ENCODE peak calls at places on chromosomes 5 and 9, in four cellular contexts. B, V, X and K are unnamed samples.

GRCh38 chr5:1666812-1667588 is 132.6 kb downstream of the MRPL36 start:
- DNase-seq in B (peak; percentile 87), X (no peak), V (peak; percentile 93), K (peak; percentile 67)

GRCh38 chr5:158435161-158435616 is 576.2 kb upstream of the CLINT1 start:
- DNase-seq in V (no peak), X (no peak), B (no peak), K (no peak)

GRCh38 chr5:78362220-78362619 is 1.8 kb downstream of the SCAMP1 start:
- DNase-seq in B (no peak), V (no peak), X (no peak), K (no peak)

GRCh38 chr9:132670359-132670815 is at the start of gene GTF3C4:
- DNase-seq in X (peak; percentile 83), B (peak; percentile 91), V (peak; percentile 94), K (peak; percentile 74)

GRCh38 chr5:33423018-33423630 is 17.6 kb upstream of the TARS1 start:
- DNase-seq in V (no peak), B (peak; percentile 21), X (no peak), K (no peak)

GRCh38 chr9:91067306-91067860 is 265.8 kb downstream of the SYK start:
- DNase-seq in B (no peak), V (no peak), X (no peak), K (no peak)

GRCh38 chr5:39294736-39295135 is 69.6 kb downstream of the C9 start:
- DNase-seq in V (no peak), B (no peak), X (no peak), K (no peak)

GRCh38 chr5:167065784-167066183 is 1225.7 kb upstream of the WWC1 start:
- DNase-seq in B (no peak), V (no peak), X (no peak), K (no peak)

GRCh38 chr9:133254471-133254870 is 20.5 kb downstream of the ABO start:
- DNase-seq in B (no peak), V (no peak), X (no peak), K (no peak)

GRCh38 chr5:177487144-177487543 is 10.3 kb downstream of the PDLIM7 start:
- DNase-seq in V (no peak), X (no peak), B (no peak), K (no peak)

GRCh38 chr5:177489119-177489716 is 8.2 kb downstream of the PDLIM7 start:
- DNase-seq in V (peak; percentile 56), X (no peak), B (no peak), K (no peak)

GRCh38 chr5:177490311-177490991 is 7.0 kb downstream of the PDLIM7 start:
- DNase-seq in X (no peak), V (no peak), B (no peak), K (no peak)

GRCh38 chr5:177486256-177486655 is 11.1 kb downstream of the PDLIM7 start:
- DNase-seq in X (no peak), V (no peak), B (no peak), K (no peak)

GRCh38 chr5:177487975-177488374 is 9.4 kb downstream of the PDLIM7 start:
- DNase-seq in X (no peak), B (no peak), V (peak; percentile 48), K (no peak)
- TF ChIP-seq CTCF in X (no peak), B (peak; percentile 7), V (no peak), K (peak; percentile 25)

DNA sequence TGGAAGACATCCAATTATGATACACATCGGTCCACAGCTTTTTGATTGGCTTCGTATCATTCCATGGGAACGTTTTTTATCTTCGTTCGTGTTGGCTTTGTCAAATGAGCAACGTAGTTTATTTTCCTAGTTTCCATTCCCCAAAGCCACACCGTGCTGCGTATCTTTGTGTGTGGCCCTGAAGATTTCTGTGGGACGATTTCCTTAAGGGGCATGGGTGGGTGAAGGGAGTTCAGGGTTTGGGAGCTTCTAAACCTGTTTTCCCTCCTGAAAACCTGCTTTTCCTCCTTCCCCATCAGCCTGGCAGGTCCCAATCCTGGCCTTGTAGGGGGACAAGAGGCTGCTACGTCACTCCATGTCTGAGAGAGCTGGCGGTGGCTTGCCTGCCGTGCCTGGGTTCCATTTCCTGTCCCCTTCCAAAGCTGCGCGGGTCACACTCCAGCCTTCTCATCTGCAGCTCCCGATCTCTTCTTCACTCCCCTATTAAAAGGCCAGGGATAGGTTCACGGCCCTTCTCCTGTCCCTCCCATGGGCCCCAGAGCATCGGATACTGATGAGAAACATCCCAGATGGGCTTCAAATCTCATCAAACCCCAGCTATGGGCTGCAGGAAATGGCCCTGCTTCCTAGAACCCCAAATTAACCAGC is 23.5 kb upstream of the ASS1 start:
- DNase-seq in B (no peak), X (no peak), V (peak; percentile 86), K (no peak)
- TF ChIP-seq CTCF in B (no peak), X (no peak), V (no peak), K (no peak)

GRCh38 chr5:5063533-5063953 is 76.6 kb upstream of the ADAMTS16 start:
- DNase-seq in B (peak; percentile 11), V (peak; percentile 25), X (no peak), K (no peak)
- TF ChIP-seq CTCF in B (no peak), V (peak; percentile 25), X (no peak), K (no peak)

GRCh38 chr5:121967187-121967586 is 5.4 kb downstream of the SRFBP1 start:
- DNase-seq in V (no peak), B (no peak), X (no peak), K (no peak)
- TF ChIP-seq CTCF in V (peak; percentile 69), B (peak; percentile 40), X (no peak), K (no peak)

GRCh38 chr5:173735691-173736090 is 119.2 kb upstream of the BOD1 start:
- DNase-seq in B (no peak), V (no peak), X (no peak), K (no peak)

GRCh38 chr5:173733831-173734491 is 117.5 kb upstream of the BOD1 start:
- DNase-seq in V (no peak), B (no peak), X (no peak), K (no peak)

GRCh38 chr5:173734716-173735115 is 118.3 kb upstream of the BOD1 start:
- DNase-seq in V (no peak), X (no peak), B (no peak), K (no peak)

GRCh38 chr5:173735171-173735570 is 118.7 kb upstream of the BOD1 start:
- DNase-seq in X (no peak), V (no peak), B (no peak), K (no peak)

GRCh38 chr5:173733065-173733824 is 116.8 kb upstream of the BOD1 start:
- DNase-seq in X (no peak), B (no peak), V (no peak), K (no peak)
- TF ChIP-seq CTCF in X (no peak), B (peak; percentile 39), V (no peak), K (no peak)

DNA sequence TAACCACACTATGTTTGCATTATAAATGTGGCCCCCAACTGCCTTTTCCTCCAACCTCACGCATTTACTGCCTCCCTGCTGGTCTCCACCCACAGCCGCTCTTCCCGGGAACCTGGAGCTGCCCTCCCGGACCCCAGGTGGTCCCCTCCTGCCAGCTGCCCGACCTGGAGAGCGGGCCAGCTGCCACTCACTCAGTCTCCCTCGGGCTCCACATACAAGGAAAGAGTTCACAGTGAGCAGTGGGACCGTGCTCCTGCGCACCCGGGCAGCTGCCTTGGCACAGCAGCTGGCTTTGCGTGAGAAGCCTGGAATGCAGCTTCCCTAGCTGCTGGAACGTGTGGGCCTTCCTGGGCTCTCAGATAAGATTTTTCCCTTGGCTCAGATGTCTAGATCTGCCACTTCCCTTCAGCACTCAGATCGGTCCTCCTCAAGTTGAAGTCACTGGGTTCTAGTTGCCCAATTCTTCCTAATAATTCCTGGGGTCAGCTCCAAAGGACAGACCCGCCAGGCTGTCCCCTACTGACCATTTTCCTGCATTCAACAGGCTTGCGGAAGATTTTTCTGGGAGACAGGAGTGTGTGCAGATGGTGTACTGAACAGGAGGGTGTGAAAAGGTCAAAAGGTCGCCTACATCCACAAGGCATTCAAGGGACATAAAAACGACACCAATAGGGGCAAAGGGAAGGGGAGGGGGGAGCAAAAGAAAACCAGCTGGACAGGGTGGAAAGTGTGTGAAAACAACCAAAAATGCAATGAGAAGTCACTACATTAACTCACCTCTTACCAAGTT is 69.1 kb downstream of the MYO10 start:
- DNase-seq in V (peak; percentile 51), B (no peak), X (no peak), K (no peak)
- TF ChIP-seq CTCF in V (no peak), B (no peak), X (no peak), K (no peak)

DNA sequence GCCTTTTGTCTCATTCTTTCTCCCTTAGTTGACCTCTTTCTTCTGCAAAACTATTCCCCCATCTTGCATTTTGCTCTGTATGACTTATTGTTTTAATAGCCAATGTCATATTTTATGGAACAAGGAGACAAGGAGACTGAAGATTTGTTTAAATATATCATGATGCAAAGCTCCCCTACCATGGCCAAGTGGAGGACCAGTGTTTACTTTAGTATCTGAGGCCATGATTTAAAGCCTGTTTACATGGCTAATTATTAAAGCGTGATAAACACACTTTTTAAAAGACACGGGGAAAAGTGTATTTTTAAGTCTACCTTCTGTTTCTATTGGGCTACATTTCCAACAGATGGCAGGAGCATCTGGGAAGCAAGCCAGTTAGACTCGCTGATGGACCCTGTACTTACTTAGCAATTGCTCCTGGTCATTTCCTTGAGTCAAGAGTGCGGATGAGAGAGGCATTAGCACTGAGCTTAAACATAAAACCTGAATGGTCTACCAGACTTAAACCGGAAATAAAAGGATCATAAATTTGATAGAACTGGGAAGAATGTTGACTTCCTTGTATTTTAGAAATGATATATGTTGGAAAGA is 480.3 kb upstream of the SEMA6A start:
- DNase-seq in B (no peak), X (no peak), V (no peak), K (no peak)
- TF ChIP-seq CTCF in B (no peak), X (no peak), V (no peak), K (no peak)